ENCODE peak calls at places on chromosomes 12 and 14, in nine cellular contexts. G, A, H, E, Q, F, K, V and J are unnamed samples.

GRCh38 chr12:18998343-18999270 is 130.9 kb upstream of the PLEKHA5 start:
- DNase-seq in V (peak; percentile 72), H (no peak), G (no peak), Q (peak; percentile 89), F (peak; percentile 86), E (peak; percentile 88), K (no peak), A (no peak), J (no peak)

GRCh38 chr12:47766496-47767196 is 6.4 kb upstream of the SLC48A1 start:
- DNase-seq in E (no peak), Q (no peak), G (no peak), A (peak; percentile 26), F (no peak), V (no peak), K (no peak), H (no peak), J (no peak)

GRCh38 chr12:54565658-54566552 is 16.5 kb downstream of the PDE1B start:
- DNase-seq in G (no peak), V (no peak), E (no peak), A (no peak), K (no peak), Q (no peak), F (no peak), H (no peak), J (no peak)

GRCh38 chr12:117227000-117227653 is 36.9 kb upstream of the FBXO21 start:
- DNase-seq in A (no peak), F (no peak), G (no peak), V (no peak), H (no peak), Q (no peak), E (no peak), K (no peak), J (no peak)

GRCh38 chr12:127416796-127417195 is 850.2 kb upstream of the TMEM132C start:
- DNase-seq in G (no peak), V (no peak), E (no peak), F (peak; percentile 66), H (no peak), A (no peak), K (no peak), Q (peak; percentile 23), J (no peak)

GRCh38 chr12:39287817-39288216 is 155.1 kb downstream of the KIF21A start:
- DNase-seq in G (no peak), E (no peak), V (no peak), Q (no peak), K (no peak), H (no peak), A (no peak), F (no peak), J (no peak)

GRCh38 chr14:52852810-52853521 is 61.6 kb upstream of the GNPNAT1 start:
- DNase-seq in H (no peak), F (no peak), K (no peak), A (no peak), Q (peak; percentile 20), V (peak; percentile 35), E (no peak), G (no peak), J (no peak)

GRCh38 chr14:74660167-74660566 is 48.1 kb upstream of the LTBP2 start:
- DNase-seq in K (no peak), V (no peak), H (no peak), E (no peak), A (no peak), F (no peak), G (no peak), Q (peak; percentile 32), J (no peak)

GRCh38 chr12:56007148-56007891 is 10.2 kb downstream of the SUOX start:
- DNase-seq in A (peak; percentile 76), F (peak; percentile 79), V (peak; percentile 85), G (peak; percentile 68), H (peak; percentile 26), Q (peak; percentile 80), K (peak; percentile 76), E (peak; percentile 87), J (peak; percentile 51)

GRCh38 chr12:75611041-75611440 is 99.6 kb upstream of the KRR1 start:
- DNase-seq in Q (no peak), A (no peak), V (no peak), H (no peak), F (no peak), G (no peak), E (no peak), K (no peak), J (no peak)

GRCh38 chr12:14756331-14757143 is 46.7 kb downstream of the WBP11 start:
- DNase-seq in Q (no peak), F (no peak), H (no peak), V (peak; percentile 20), K (no peak), A (no peak), G (peak; percentile 53), E (no peak), J (no peak)

GRCh38 chr12:46627686-46628085 is 198.1 kb downstream of the SLC38A4 start:
- DNase-seq in E (no peak), K (no peak), V (no peak), A (no peak), G (no peak), F (peak; percentile 26), H (no peak), Q (peak; percentile 61), J (no peak)

GRCh38 chr14:56855891-56856461 is 45.7 kb upstream of the OTX2 start:
- DNase-seq in H (no peak), G (no peak), E (no peak), V (no peak), K (no peak), Q (no peak), A (no peak), F (no peak), J (no peak)

GRCh38 chr14:56857206-56857605 is 46.9 kb upstream of the OTX2 start:
- DNase-seq in H (no peak), Q (no peak), F (no peak), K (no peak), G (no peak), V (no peak), E (no peak), A (no peak), J (no peak)

GRCh38 chr14:56858422-56858821 is 48.1 kb upstream of the OTX2 start:
- DNase-seq in G (no peak), E (no peak), V (no peak), K (no peak), Q (no peak), F (no peak), H (no peak), A (no peak), J (no peak)

GRCh38 chr14:56862843-56863242 is 52.6 kb upstream of the OTX2 start:
- DNase-seq in G (no peak), H (no peak), V (no peak), F (no peak), E (no peak), Q (no peak), K (no peak), A (no peak), J (no peak)

DNA sequence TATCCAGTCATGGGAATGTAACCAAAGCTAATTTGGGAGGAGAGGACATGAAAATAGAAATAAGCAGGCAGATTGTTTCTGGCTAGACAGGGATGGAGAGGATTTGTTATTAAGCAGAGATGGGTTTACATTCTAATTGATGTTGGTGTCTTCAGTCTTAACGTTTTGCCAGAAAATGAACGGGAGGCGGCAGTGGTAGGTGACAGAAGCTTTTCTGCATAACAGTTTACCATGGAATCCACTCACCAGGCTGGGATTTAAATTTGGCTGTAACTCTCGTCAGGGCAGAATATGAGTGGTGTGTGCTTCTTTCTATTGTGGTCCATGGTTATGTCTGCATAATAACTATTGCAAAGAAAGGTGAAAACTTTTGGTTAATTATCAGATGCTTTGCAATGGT is 50.2 kb upstream of the OTX2 start:
- DNase-seq in G (no peak), K (no peak), H (no peak), A (no peak), V (no peak), F (no peak), Q (no peak), E (no peak), J (no peak)
- TF ChIP-seq CTCF in G (no peak), K (no peak), H (no peak), A (no peak), V (no peak), F (no peak), Q (no peak), E (no peak), J (no peak)

DNA sequence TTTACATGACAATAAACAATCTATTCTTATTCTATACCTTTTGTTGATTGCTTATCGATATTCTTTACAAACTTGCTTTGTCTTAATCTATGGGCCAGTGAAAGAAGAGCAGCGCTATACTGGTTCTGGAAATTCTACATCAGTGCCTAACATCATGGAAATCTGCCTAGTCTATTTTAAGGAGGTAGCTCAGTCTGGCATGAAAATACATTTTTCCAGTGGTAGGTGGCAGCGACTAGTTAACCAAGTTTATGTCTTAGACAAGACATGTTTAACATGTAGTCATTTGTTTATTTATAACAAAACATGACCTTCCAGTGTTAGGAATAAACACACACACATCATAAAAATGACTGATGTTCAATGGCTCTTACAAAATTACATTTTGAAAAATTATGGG is 335.9 kb upstream of the SOX5 start:
- DNase-seq in F (no peak), G (no peak), E (no peak), H (no peak), Q (peak; percentile 57), K (no peak), V (no peak), A (no peak), J (no peak)
- TF ChIP-seq CTCF in F (no peak), G (no peak), E (no peak), H (no peak), Q (no peak), K (no peak), V (no peak), A (no peak), J (no peak)

GRCh38 chr14:104150201-104151027 is 12.0 kb downstream of the KIF26A start:
- DNase-seq in K (no peak), E (peak; percentile 65), G (no peak), Q (no peak), F (no peak), H (no peak), V (peak; percentile 4), A (no peak), J (no peak)
- TF ChIP-seq CTCF in K (peak; percentile 60), E (peak; percentile 39), G (peak; percentile 61), Q (no peak), F (no peak), H (no peak), V (peak; percentile 20), A (peak; percentile 31), J (no peak)

DNA sequence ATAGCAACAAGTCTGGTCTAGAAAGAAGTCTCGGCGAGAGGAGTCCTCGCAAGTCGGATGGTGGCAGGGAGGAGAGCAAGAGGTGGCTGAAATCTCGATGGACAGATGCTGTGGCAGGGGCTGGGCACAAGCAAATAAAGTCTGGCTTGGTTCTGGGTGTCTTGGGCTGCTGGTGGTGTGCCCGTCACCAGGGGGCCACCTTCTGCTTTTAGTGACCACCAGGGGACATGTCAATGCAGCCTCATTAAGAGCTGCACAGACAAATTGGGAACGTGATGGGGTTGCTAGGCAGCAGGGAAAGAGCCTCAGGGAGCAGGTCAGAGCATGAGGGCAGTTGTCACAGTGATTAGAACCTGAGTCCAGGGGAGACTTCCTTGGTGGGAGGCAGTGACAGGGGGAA is 43.9 kb downstream of the LRRC74A start:
- DNase-seq in E (no peak), V (no peak), A (no peak), F (no peak), K (no peak), Q (no peak), G (peak; percentile 44), H (no peak), J (no peak)
- TF ChIP-seq CTCF in E (peak; percentile 21), V (peak; percentile 14), A (peak; percentile 51), F (peak; percentile 20), K (peak; percentile 61), Q (peak; percentile 29), G (peak; percentile 43), H (no peak), J (no peak)